ENCODE peak calls at places on chromosomes 7 and 10, in eight cellular contexts. Q is neural progenitor cell, Z is ascending aorta, B is body of pancreas, H is dorsolateral prefrontal cortex, G is astrocyte, T is HCT116, K is coronary artery. I is an unnamed sample.

GRCh38 chr7:4842302-4843064 is 19.3 kb downstream of the PAPOLB start:
- DNase-seq in Q (no peak), Z (no peak), B (peak; percentile 64), H (peak; percentile 30), G (no peak), T (no peak), K (peak; percentile 72), I (no peak)

GRCh38 chr10:60917331-60918280 is 26.4 kb downstream of the RHOBTB1 start:
- DNase-seq in Q (no peak), Z (no peak), B (no peak), H (no peak), G (peak; percentile 59), T (no peak), K (no peak), I (no peak)

GRCh38 chr7:97801108-97801507 is 69.2 kb downstream of the TAC1 start:
- DNase-seq in Q (no peak), Z (no peak), B (no peak), H (no peak), G (no peak), T (no peak), K (no peak), I (no peak)

GRCh38 chr7:46532571-46532970 is 611.5 kb upstream of the IGFBP3 start:
- DNase-seq in Q (no peak), Z (no peak), B (no peak), H (no peak), G (no peak), T (no peak), K (no peak), I (no peak)

GRCh38 chr7:135162382-135163001 is 8.0 kb downstream of the CYREN start:
- DNase-seq in Q (no peak), Z (no peak), B (no peak), H (no peak), G (no peak), T (no peak), K (no peak), I (no peak)

GRCh38 chr10:61836888-61837747 is 64.4 kb upstream of the ARID5B start:
- DNase-seq in Q (no peak), Z (no peak), B (no peak), H (no peak), G (peak; percentile 94), T (peak; percentile 77), K (no peak), I (no peak)

GRCh38 chr10:102627446-102628293 is 16.6 kb upstream of the TRIM8 start:
- DNase-seq in Q (peak; percentile 91), Z (no peak), B (peak; percentile 51), H (no peak), G (peak; percentile 57), T (no peak), K (no peak), I (no peak)

GRCh38 chr7:49845626-49846025 is 72.2 kb downstream of the VWC2 start:
- DNase-seq in Q (no peak), Z (no peak), B (no peak), H (no peak), G (no peak), T (no peak), K (no peak), I (no peak)

GRCh38 chr7:88401009-88401623 is 94.4 kb upstream of the STEAP4 start:
- DNase-seq in Q (peak; percentile 3), Z (no peak), B (no peak), H (no peak), G (no peak), T (peak; percentile 15), K (no peak), I (peak; percentile 13)

GRCh38 chr7:29764227-29764626 is 42.1 kb upstream of the WIPF3 start:
- DNase-seq in Q (peak; percentile 53), Z (no peak), B (no peak), H (no peak), G (no peak), T (no peak), K (no peak), I (no peak)

GRCh38 chr7:132518839-132519173 is 57.5 kb downstream of the PLXNA4 start:
- DNase-seq in Q (no peak), Z (peak; percentile 56), B (no peak), H (no peak), G (no peak), T (no peak), K (no peak), I (no peak)

GRCh38 chr10:21159669-21160068 is 262.6 kb upstream of the NEBL start:
- DNase-seq in Q (no peak), Z (no peak), B (no peak), H (no peak), G (no peak), T (no peak), K (no peak), I (no peak)

GRCh38 chr7:138258194-138258554 is 181.9 kb downstream of the AKR1D1 start:
- DNase-seq in Q (no peak), Z (no peak), B (no peak), H (no peak), G (peak; percentile 53), T (no peak), K (no peak), I (no peak)

GRCh38 chr10:96188911-96189310 is 58.8 kb downstream of the ZNF518A start:
- DNase-seq in Q (no peak), Z (no peak), B (no peak), H (no peak), G (peak; percentile 40), T (no peak), K (no peak), I (no peak)

GRCh38 chr7:55026867-55027490 is 8.2 kb downstream of the EGFR start:
- DNase-seq in Q (no peak), Z (no peak), B (no peak), H (no peak), G (no peak), T (no peak), K (peak; percentile 78), I (no peak)

GRCh38 chr7:24334012-24334411 is 50.0 kb downstream of the NPY start:
- DNase-seq in Q (no peak), Z (no peak), B (no peak), H (no peak), G (no peak), T (no peak), K (no peak), I (no peak)

GRCh38 chr7:149886018-149886416 is 12.2 kb downstream of the ATP6V0E2 start:
- DNase-seq in Q (no peak), Z (no peak), B (no peak), H (no peak), G (no peak), T (no peak), K (no peak), I (no peak)

GRCh38 chr7:2237109-2237602 is 4.4 kb upstream of the MAD1L1 start:
- DNase-seq in Q (no peak), Z (no peak), B (no peak), H (no peak), G (no peak), T (no peak), K (no peak), I (peak; percentile 92)

GRCh38 chr7:128830231-128831177 is at the start of gene FLNC:
- DNase-seq in Q (peak; percentile 74), Z (peak; percentile 82), B (peak; percentile 30), H (no peak), G (peak; percentile 50), T (no peak), K (peak; percentile 85), I (no peak)

GRCh38 chr7:134729895-134730294 is 49.5 kb upstream of the CALD1 start:
- DNase-seq in Q (no peak), Z (no peak), B (no peak), H (no peak), G (no peak), T (no peak), K (no peak), I (no peak)

GRCh38 chr7:101165075-101165957 is at the start of gene VGF:
- DNase-seq in Q (peak; percentile 99), Z (peak; percentile 95), B (peak; percentile 93), H (peak; percentile 91), G (peak; percentile 68), T (peak; percentile 83), K (peak; percentile 85), I (peak; percentile 93)
- H3K4me3 ChIP-seq in Q (peak within 1 kb of the TSS; percentile 51), Z (peak within 1 kb of the TSS; percentile 49), B (no peak within 1 kb of the TSS), H (peak within 1 kb of the TSS; percentile 54), G (peak within 1 kb of the TSS; percentile 41), T (peak within 1 kb of the TSS; percentile 73), K (peak within 1 kb of the TSS; percentile 63), I (peak within 1 kb of the TSS; percentile 24)

DNA sequence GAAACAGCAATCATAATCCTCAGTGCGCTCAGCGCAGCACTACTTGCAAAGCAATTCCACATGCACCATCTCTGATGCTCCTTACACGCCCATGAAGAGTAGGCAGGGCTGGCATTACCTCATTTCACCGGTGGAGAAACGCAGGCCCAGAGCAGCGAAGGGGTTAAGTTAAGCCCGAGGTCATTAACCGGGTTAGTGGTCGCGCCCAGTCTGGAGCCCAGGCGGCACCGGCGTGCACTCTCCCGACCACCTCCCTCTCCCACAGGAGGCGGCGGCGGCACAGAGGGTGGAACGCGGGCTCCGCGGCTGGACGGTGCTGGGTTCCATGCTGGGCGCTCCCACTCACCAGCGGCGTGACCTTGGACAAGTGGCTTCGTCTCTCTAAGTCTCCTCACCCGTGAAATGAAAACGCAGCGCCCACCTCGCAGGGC is 503 bp downstream of the FASTK start:
- DNase-seq in Q (peak; percentile 61), Z (no peak), B (no peak), H (no peak), G (no peak), T (no peak), K (no peak), I (no peak)
- TF ChIP-seq CTCF in Q (no peak), Z (no peak), B (no peak), H (no peak), G (no peak), T (no peak), K (no peak), I (no peak)

DNA sequence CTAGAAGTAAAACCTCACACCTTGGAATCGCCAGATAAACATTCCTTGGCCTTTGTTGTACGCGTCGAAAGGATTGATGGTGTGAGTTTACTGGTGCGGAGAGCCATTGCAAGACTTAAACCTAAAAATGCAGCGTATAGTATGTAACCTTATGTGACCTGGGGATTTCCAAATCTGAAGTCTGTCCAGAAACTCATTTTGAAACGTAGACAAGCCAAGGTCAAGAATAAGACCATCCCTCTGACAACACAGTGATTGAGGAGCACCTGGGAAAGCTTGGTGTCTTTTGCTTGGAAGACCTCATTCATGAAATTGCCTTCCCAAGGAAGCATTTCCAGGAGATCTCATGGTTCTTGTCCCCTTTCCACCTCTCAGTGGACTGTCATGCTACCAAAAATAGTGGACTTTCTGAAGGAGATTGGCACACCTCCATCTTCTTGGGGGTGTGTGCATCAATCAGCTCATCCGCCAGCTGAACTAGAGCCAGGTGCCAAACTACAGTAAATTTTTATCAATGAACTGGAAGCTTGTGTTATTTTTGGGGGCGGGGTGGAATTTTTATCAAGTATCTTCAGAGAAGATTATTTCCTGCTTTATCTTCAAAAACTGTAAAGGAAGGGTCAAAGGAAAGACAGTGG is 8.1 kb downstream of the POR start:
- DNase-seq in Q (no peak), Z (no peak), B (no peak), H (no peak), G (no peak), T (no peak), K (no peak), I (no peak)
- H3K27ac ChIP-seq in Q (no peak overlapping the region), Z (no peak overlapping the region), B (no peak overlapping the region), H (no peak overlapping the region), G (no peak overlapping the region), T (no peak overlapping the region), K (no peak overlapping the region), I (no peak overlapping the region)

DNA sequence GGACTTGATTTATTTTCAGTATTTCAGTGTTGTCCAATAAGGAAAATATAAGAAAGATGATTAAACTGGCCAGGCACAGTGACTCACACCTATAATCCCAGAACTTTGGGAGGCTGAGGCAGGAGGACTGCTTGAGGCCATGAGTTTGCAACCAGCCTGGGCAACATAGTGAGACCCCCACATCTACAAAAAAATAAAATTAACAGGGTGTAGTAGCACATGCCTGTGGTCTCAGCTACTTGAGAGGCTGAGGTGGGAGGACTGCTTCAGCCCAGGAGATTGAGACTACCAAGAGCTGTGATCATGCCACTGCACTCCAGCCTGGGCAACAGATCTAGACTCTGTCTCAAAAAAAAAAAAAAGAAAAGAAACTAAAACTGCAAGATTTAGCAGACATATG is 138.0 kb downstream of the PARD3 start:
- DNase-seq in Q (no peak), Z (no peak), B (no peak), H (no peak), G (no peak), T (no peak), K (no peak), I (no peak)
- H3K4me3 ChIP-seq in Q (no peak overlapping the region), Z (no peak overlapping the region), B (no peak overlapping the region), H (no peak overlapping the region), G (no peak overlapping the region), T (no peak overlapping the region), K (no peak overlapping the region), I (no peak overlapping the region)

I was measured in HL-60.